ENCODE peak calls at places on chromosomes 13 and 19, in seven cellular contexts. V, J, I, F, L, B and X are unnamed samples.

GRCh38 chr13:30872685-30873443 is 33.2 kb upstream of the MEDAG start:
- DNase-seq in V (peak; percentile 93), J (no peak), I (peak; percentile 86), F (peak; percentile 95), L (peak; percentile 71), B (peak; percentile 35), X (peak; percentile 84)

GRCh38 chr13:20412761-20413355 is 112.8 kb downstream of the CRYL1 start:
- DNase-seq in V (no peak), J (no peak), I (peak; percentile 73), F (peak; percentile 82), L (peak; percentile 16), B (no peak), X (peak; percentile 47)

GRCh38 chr13:46595136-46595917 is 42.4 kb downstream of the LRCH1 start:
- DNase-seq in V (peak; percentile 39), J (no peak), I (no peak), F (no peak), L (no peak), B (peak; percentile 82), X (peak; percentile 49)

GRCh38 chr13:41122838-41123237 is 9.8 kb downstream of the KBTBD6 start:
- DNase-seq in V (no peak), J (no peak), I (no peak), F (no peak), L (no peak), B (peak; percentile 56), X (no peak)

GRCh38 chr19:17235618-17236413 is 9.8 kb downstream of the OCEL1 start:
- DNase-seq in V (peak; percentile 68), J (peak; percentile 73), I (peak; percentile 85), F (peak; percentile 83), L (peak; percentile 36), B (peak; percentile 61), X (peak; percentile 72)

GRCh38 chr19:16366433-16367268 is 42.0 kb downstream of the KLF2 start:
- DNase-seq in V (no peak), J (no peak), I (no peak), F (no peak), L (no peak), B (no peak), X (no peak)

GRCh38 chr19:9500796-9501195 is 2.4 kb upstream of the ZNF560 start:
- DNase-seq in V (no peak), J (no peak), I (no peak), F (no peak), L (no peak), B (no peak), X (no peak)

GRCh38 chr13:99658266-99658991 is 157.2 kb downstream of the TM9SF2 start:
- DNase-seq in V (peak; percentile 33), J (peak; percentile 57), I (peak; percentile 89), F (peak; percentile 87), L (no peak), B (peak; percentile 32), X (peak; percentile 54)

GRCh38 chr19:34226036-34226435 is 28.3 kb upstream of the GARRE1 start:
- DNase-seq in V (no peak), J (no peak), I (no peak), F (no peak), L (no peak), B (no peak), X (no peak)

GRCh38 chr13:43783820-43784219 is 3.0 kb downstream of the ENOX1 start:
- DNase-seq in V (no peak), J (no peak), I (no peak), F (peak; percentile 86), L (no peak), B (peak; percentile 62), X (peak; percentile 16)

GRCh38 chr19:39293394-39293793 is 2.8 kb upstream of the IFNL1 start:
- DNase-seq in V (no peak), J (no peak), I (no peak), F (no peak), L (no peak), B (no peak), X (no peak)

DNA sequence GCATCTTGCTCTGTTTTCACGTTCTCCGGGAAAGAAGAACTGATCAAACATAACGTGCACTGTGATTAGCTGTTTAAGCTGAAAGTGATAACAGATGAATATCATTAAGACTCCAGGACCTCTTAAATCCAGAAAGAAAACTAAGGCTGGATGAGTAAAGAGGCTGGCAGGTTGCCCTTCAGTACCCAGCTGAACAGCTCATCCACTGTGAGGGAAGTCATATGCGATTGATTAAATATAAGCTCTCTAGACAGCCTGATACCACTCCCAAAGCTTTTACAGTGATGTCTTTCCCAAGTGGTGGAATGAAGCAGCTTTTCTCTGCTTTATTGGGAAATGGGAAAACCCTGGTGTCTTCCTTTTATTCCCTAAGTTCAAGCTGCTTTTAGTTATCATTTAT is 116.9 kb downstream of the EFNB2 start:
- DNase-seq in V (peak; percentile 69), J (no peak), I (no peak), F (no peak), L (peak; percentile 46), B (peak; percentile 16), X (peak; percentile 71)
- H3K27ac ChIP-seq in V (no peak overlapping the region), J (no peak overlapping the region), I (no peak overlapping the region), F (no peak overlapping the region), L (no peak overlapping the region), B (no peak overlapping the region), X (no peak overlapping the region)

GRCh38 chr19:10593820-10594637 is 6.9 kb upstream of the AP1M2 start:
- DNase-seq in V (no peak), J (no peak), I (no peak), F (no peak), L (no peak), B (no peak), X (no peak)
- H3K27me3 ChIP-seq in V (no peaks in the 10 kb centered on the region), J (no peaks in the 10 kb centered on the region), I (no peaks in the 10 kb centered on the region), F (no peaks in the 10 kb centered on the region), L (peaks cover 8% of the 10 kb centered on the region), B (no peaks in the 10 kb centered on the region), X (no peaks in the 10 kb centered on the region)

GRCh38 chr19:18741566-18742121 is 49.5 kb downstream of the COMP start:
- DNase-seq in V (no peak), J (peak; percentile 83), I (no peak), F (no peak), L (no peak), B (no peak), X (no peak)

GRCh38 chr19:18741124-18741493 is 50.0 kb downstream of the COMP start:
- DNase-seq in V (no peak), J (no peak), I (peak; percentile 40), F (no peak), L (no peak), B (no peak), X (no peak)

GRCh38 chr19:18742838-18743237 is 48.3 kb downstream of the COMP start:
- DNase-seq in V (no peak), J (no peak), I (peak; percentile 39), F (no peak), L (no peak), B (no peak), X (no peak)

GRCh38 chr19:18743281-18743825 is 47.8 kb downstream of the COMP start:
- DNase-seq in V (peak; percentile 40), J (no peak), I (peak; percentile 54), F (no peak), L (peak; percentile 24), B (no peak), X (peak; percentile 58)

GRCh38 chr19:18742324-18742723 is 48.8 kb downstream of the COMP start:
- DNase-seq in V (no peak), J (no peak), I (no peak), F (no peak), L (no peak), B (no peak), X (no peak)
- H3K27ac ChIP-seq in V (no peak overlapping the region), J (no peak overlapping the region), I (no peak overlapping the region), F (no peak overlapping the region), L (no peak overlapping the region), B (no peak overlapping the region), X (no peak overlapping the region)

GRCh38 chr19:3315676-3315973 is 50.8 kb upstream of the NFIC start:
- DNase-seq in V (no peak), J (no peak), I (no peak), F (no peak), L (no peak), B (no peak), X (no peak)
- H3K27me3 ChIP-seq in V (peaks cover 4% of the 10 kb centered on the region), J (peaks cover 51% of the 10 kb centered on the region), I (peaks cover 6% of the 10 kb centered on the region), F (no peaks in the 10 kb centered on the region), L (peaks cover 8% of the 10 kb centered on the region), B (peaks cover 2% of the 10 kb centered on the region), X (peaks cover 3% of the 10 kb centered on the region)

GRCh38 chr19:2391118-2391725 is 31.2 kb downstream of the TMPRSS9 start:
- DNase-seq in V (peak; percentile 52), J (no peak), I (peak; percentile 60), F (peak; percentile 68), L (peak; percentile 33), B (peak; percentile 51), X (peak; percentile 82)

GRCh38 chr19:2394054-2394668 is 33.2 kb downstream of the TIMM13 start:
- DNase-seq in V (no peak), J (no peak), I (no peak), F (no peak), L (no peak), B (no peak), X (no peak)

GRCh38 chr19:2392366-2392765 is 32.3 kb downstream of the TMPRSS9 start:
- DNase-seq in V (no peak), J (no peak), I (no peak), F (no peak), L (no peak), B (no peak), X (no peak)

GRCh38 chr19:2398735-2399305 is 28.6 kb downstream of the TIMM13 start:
- DNase-seq in V (no peak), J (no peak), I (no peak), F (no peak), L (no peak), B (no peak), X (no peak)

GRCh38 chr19:2394669-2395292 is 32.6 kb downstream of the TIMM13 start:
- DNase-seq in V (no peak), J (no peak), I (no peak), F (no peak), L (no peak), B (no peak), X (no peak)
- H3K27ac ChIP-seq in V (no peak overlapping the region), J (no peak overlapping the region), I (no peak overlapping the region), F (no peak overlapping the region), L (no peak overlapping the region), B (no peak overlapping the region), X (no peak overlapping the region)